ENCODE peak calls at places on chromosomes 1 and 21, in seven cellular contexts. One of them, this sample, is unnamed.

GRCh38 chr1:169584483-169585144 is 1.7 kb downstream of the F5 start:
- DNase-seq in lower lobe of right lung: no peak
- DNase-seq in stimulated activated CD4-positive, alpha-beta T cell treated with anti-CD3 and anti-CD28 coated beads, Interleukin-15, amount 100 ng/mL, for 24 hours: peak
- DNase-seq in AML-193: no peak
- DNase-seq in activated effector memory CD4-positive, alpha-beta T cell treated with anti-CD3 and anti-CD28 coated beads, Interleukin-2, amount 50 U/mL, for 16 hours: no peak
- DNase-seq in neural crest cell: no peak
- DNase-seq in AG10803: no peak
- DNase-seq in this sample: peak

GRCh38 chr1:148307583-148308185 is 155.6 kb upstream of the NBPF11 start:
- DNase-seq in lower lobe of right lung: peak
- DNase-seq in stimulated activated CD4-positive, alpha-beta T cell treated with anti-CD3 and anti-CD28 coated beads, Interleukin-15, amount 100 ng/mL, for 24 hours: no peak
- DNase-seq in AML-193: no peak
- DNase-seq in activated effector memory CD4-positive, alpha-beta T cell treated with anti-CD3 and anti-CD28 coated beads, Interleukin-2, amount 50 U/mL, for 16 hours: no peak
- DNase-seq in neural crest cell: no peak
- DNase-seq in AG10803: no peak
- DNase-seq in this sample: no peak

GRCh38 chr1:16072616-16073484 is 601 bp downstream of the FAM131C start:
- DNase-seq in lower lobe of right lung: no peak
- DNase-seq in stimulated activated CD4-positive, alpha-beta T cell treated with anti-CD3 and anti-CD28 coated beads, Interleukin-15, amount 100 ng/mL, for 24 hours: peak
- DNase-seq in AML-193: no peak
- DNase-seq in activated effector memory CD4-positive, alpha-beta T cell treated with anti-CD3 and anti-CD28 coated beads, Interleukin-2, amount 50 U/mL, for 16 hours: no peak
- DNase-seq in neural crest cell: no peak
- DNase-seq in AG10803: no peak
- DNase-seq in this sample: no peak

GRCh38 chr1:1551524-1552262 is 11.3 kb upstream of the TMEM240 start:
- DNase-seq in lower lobe of right lung: no peak
- DNase-seq in stimulated activated CD4-positive, alpha-beta T cell treated with anti-CD3 and anti-CD28 coated beads, Interleukin-15, amount 100 ng/mL, for 24 hours: no peak
- DNase-seq in AML-193: no peak
- DNase-seq in activated effector memory CD4-positive, alpha-beta T cell treated with anti-CD3 and anti-CD28 coated beads, Interleukin-2, amount 50 U/mL, for 16 hours: no peak
- DNase-seq in neural crest cell: no peak
- DNase-seq in AG10803: no peak
- DNase-seq in this sample: no peak

GRCh38 chr1:234926574-234927311 is 201.9 kb downstream of the TOMM20 start:
- DNase-seq in lower lobe of right lung: no peak
- DNase-seq in stimulated activated CD4-positive, alpha-beta T cell treated with anti-CD3 and anti-CD28 coated beads, Interleukin-15, amount 100 ng/mL, for 24 hours: peak
- DNase-seq in AML-193: no peak
- DNase-seq in activated effector memory CD4-positive, alpha-beta T cell treated with anti-CD3 and anti-CD28 coated beads, Interleukin-2, amount 50 U/mL, for 16 hours: peak
- DNase-seq in neural crest cell: no peak
- DNase-seq in AG10803: no peak
- DNase-seq in this sample: no peak

GRCh38 chr1:186054932-186055331 is 320.1 kb downstream of the TPR start:
- DNase-seq in lower lobe of right lung: no peak
- DNase-seq in stimulated activated CD4-positive, alpha-beta T cell treated with anti-CD3 and anti-CD28 coated beads, Interleukin-15, amount 100 ng/mL, for 24 hours: no peak
- DNase-seq in AML-193: no peak
- DNase-seq in activated effector memory CD4-positive, alpha-beta T cell treated with anti-CD3 and anti-CD28 coated beads, Interleukin-2, amount 50 U/mL, for 16 hours: no peak
- DNase-seq in neural crest cell: no peak
- DNase-seq in AG10803: no peak
- DNase-seq in this sample: no peak

GRCh38 chr1:35640380-35641232 is 720 bp downstream of the PSMB2 start:
- DNase-seq in lower lobe of right lung: no peak
- DNase-seq in stimulated activated CD4-positive, alpha-beta T cell treated with anti-CD3 and anti-CD28 coated beads, Interleukin-15, amount 100 ng/mL, for 24 hours: no peak
- DNase-seq in AML-193: no peak
- DNase-seq in activated effector memory CD4-positive, alpha-beta T cell treated with anti-CD3 and anti-CD28 coated beads, Interleukin-2, amount 50 U/mL, for 16 hours: no peak
- DNase-seq in neural crest cell: peak
- DNase-seq in AG10803: no peak
- DNase-seq in this sample: no peak

GRCh38 chr1:60171793-60172192 is 98.2 kb upstream of the C1orf87 start:
- DNase-seq in lower lobe of right lung: no peak
- DNase-seq in stimulated activated CD4-positive, alpha-beta T cell treated with anti-CD3 and anti-CD28 coated beads, Interleukin-15, amount 100 ng/mL, for 24 hours: no peak
- DNase-seq in AML-193: no peak
- DNase-seq in activated effector memory CD4-positive, alpha-beta T cell treated with anti-CD3 and anti-CD28 coated beads, Interleukin-2, amount 50 U/mL, for 16 hours: no peak
- DNase-seq in neural crest cell: no peak
- DNase-seq in AG10803: peak
- DNase-seq in this sample: peak

GRCh38 chr1:67372136-67372535 is 58.1 kb downstream of the SERBP1 start:
- DNase-seq in lower lobe of right lung: no peak
- DNase-seq in stimulated activated CD4-positive, alpha-beta T cell treated with anti-CD3 and anti-CD28 coated beads, Interleukin-15, amount 100 ng/mL, for 24 hours: no peak
- DNase-seq in AML-193: no peak
- DNase-seq in activated effector memory CD4-positive, alpha-beta T cell treated with anti-CD3 and anti-CD28 coated beads, Interleukin-2, amount 50 U/mL, for 16 hours: no peak
- DNase-seq in neural crest cell: no peak
- DNase-seq in AG10803: peak
- DNase-seq in this sample: no peak

GRCh38 chr1:94863919-94864318 is 43.8 kb downstream of the SLC44A3 start:
- DNase-seq in lower lobe of right lung: no peak
- DNase-seq in stimulated activated CD4-positive, alpha-beta T cell treated with anti-CD3 and anti-CD28 coated beads, Interleukin-15, amount 100 ng/mL, for 24 hours: no peak
- DNase-seq in AML-193: no peak
- DNase-seq in activated effector memory CD4-positive, alpha-beta T cell treated with anti-CD3 and anti-CD28 coated beads, Interleukin-2, amount 50 U/mL, for 16 hours: no peak
- DNase-seq in neural crest cell: no peak
- DNase-seq in AG10803: peak
- DNase-seq in this sample: peak

GRCh38 chr21:14241322-14241721 is 25.4 kb downstream of the RBM11 start:
- DNase-seq in lower lobe of right lung: no peak
- DNase-seq in stimulated activated CD4-positive, alpha-beta T cell treated with anti-CD3 and anti-CD28 coated beads, Interleukin-15, amount 100 ng/mL, for 24 hours: no peak
- DNase-seq in AML-193: peak
- DNase-seq in activated effector memory CD4-positive, alpha-beta T cell treated with anti-CD3 and anti-CD28 coated beads, Interleukin-2, amount 50 U/mL, for 16 hours: no peak
- DNase-seq in neural crest cell: no peak
- DNase-seq in AG10803: no peak
- DNase-seq in this sample: no peak

GRCh38 chr1:232943679-232944252 is 6.6 kb upstream of the NTPCR start:
- DNase-seq in lower lobe of right lung: no peak
- DNase-seq in stimulated activated CD4-positive, alpha-beta T cell treated with anti-CD3 and anti-CD28 coated beads, Interleukin-15, amount 100 ng/mL, for 24 hours: peak
- DNase-seq in AML-193: no peak
- DNase-seq in activated effector memory CD4-positive, alpha-beta T cell treated with anti-CD3 and anti-CD28 coated beads, Interleukin-2, amount 50 U/mL, for 16 hours: no peak
- DNase-seq in neural crest cell: no peak
- DNase-seq in AG10803: no peak
- DNase-seq in this sample: no peak

GRCh38 chr21:42044871-42045495 is 26.1 kb upstream of the UMODL1 start:
- DNase-seq in lower lobe of right lung: peak
- DNase-seq in stimulated activated CD4-positive, alpha-beta T cell treated with anti-CD3 and anti-CD28 coated beads, Interleukin-15, amount 100 ng/mL, for 24 hours: no peak
- DNase-seq in AML-193: no peak
- DNase-seq in activated effector memory CD4-positive, alpha-beta T cell treated with anti-CD3 and anti-CD28 coated beads, Interleukin-2, amount 50 U/mL, for 16 hours: no peak
- DNase-seq in neural crest cell: no peak
- DNase-seq in AG10803: no peak
- DNase-seq in this sample: no peak